ENCODE peak calls at places on chromosomes 16 and 17, in four cellular contexts. D is GM12878, Y is K562, H is HL-60. P is an unnamed sample.

GRCh38 chr17:32873114-32873513 is 3.8 kb downstream of the MYO1D start:
- DNase-seq in D (no peak), H (no peak), Y (no peak), P (no peak)

GRCh38 chr17:55536205-55536604 is 25.0 kb upstream of the SMIM36 start:
- DNase-seq in H (no peak), D (no peak), Y (no peak), P (no peak)

GRCh38 chr16:48611329-48612137 is 1.6 kb upstream of the N4BP1 start:
- DNase-seq in H (peak; percentile 91), D (peak; percentile 58), Y (peak; percentile 19), P (no peak)

GRCh38 chr17:69853533-69854262 is 221.3 kb upstream of the KCNJ16 start:
- DNase-seq in Y (no peak), D (no peak), H (no peak), P (no peak)

GRCh38 chr17:73365203-73365933 is 53.6 kb upstream of the CDC42EP4 start:
- DNase-seq in Y (no peak), D (no peak), H (no peak), P (no peak)

GRCh38 chr17:10549108-10549842 is at the start of gene MYH2:
- DNase-seq in H (no peak), D (no peak), Y (no peak), P (no peak)

GRCh38 chr17:80252871-80253270 is 7.8 kb upstream of the RNF213 start:
- DNase-seq in Y (peak; percentile 25), D (no peak), H (peak; percentile 39), P (peak; percentile 82)

GRCh38 chr17:46942441-46943217 is 19.7 kb downstream of the GOSR2 start:
- DNase-seq in Y (peak; percentile 84), D (no peak), H (peak; percentile 23), P (peak; percentile 62)

DNA sequence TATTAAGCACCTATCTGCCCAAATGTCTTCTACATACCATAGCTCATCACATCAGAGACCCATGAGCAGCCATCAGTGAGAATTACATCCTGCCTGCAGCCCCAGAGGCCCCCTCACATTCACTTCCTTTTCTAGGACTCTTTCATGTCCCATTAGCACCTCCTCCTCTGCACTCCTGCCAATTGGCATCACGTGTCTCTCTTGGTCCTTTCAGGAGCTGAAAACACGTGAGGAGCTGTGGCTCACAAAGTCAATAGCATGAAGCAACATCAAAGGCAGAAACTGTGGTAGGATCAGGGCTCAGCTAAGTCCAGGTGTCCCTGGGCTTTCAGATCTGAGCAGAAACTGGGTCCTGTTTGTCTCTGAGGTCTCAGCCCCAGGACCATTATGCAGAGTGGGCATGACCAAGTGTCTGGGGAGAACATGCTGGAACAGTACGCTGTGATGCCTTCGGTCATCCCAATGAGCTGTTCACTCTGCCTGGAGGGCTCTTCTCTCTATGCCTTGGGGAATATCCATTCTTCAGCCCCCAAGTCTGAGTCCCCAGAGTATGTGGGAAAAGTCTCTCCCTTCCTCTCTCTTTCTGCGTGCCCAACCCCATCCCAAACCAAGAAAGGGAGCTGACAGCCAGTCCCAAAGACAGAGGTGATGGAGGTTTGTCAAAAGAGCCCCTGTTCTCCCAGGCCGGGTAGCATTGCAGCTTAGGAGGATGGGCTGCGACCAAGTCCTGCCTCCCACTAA is 457.0 kb upstream of the CDH5 start:
- DNase-seq in D (no peak), Y (no peak), H (peak; percentile 18), P (no peak)
- TF ChIP-seq SPI1 in D (no peak), Y (no peak), H (no peak), P (peak; percentile 11)

GRCh38 chr16:81480856-81481821 is 36.5 kb downstream of the CMIP start:
- DNase-seq in H (peak; percentile 78), Y (peak; percentile 91), D (peak; percentile 97), P (peak; percentile 89)

GRCh38 chr16:81483064-81483969 is 38.7 kb downstream of the CMIP start:
- DNase-seq in Y (no peak), H (peak; percentile 39), D (no peak), P (no peak)

GRCh38 chr16:81483970-81484595 is 39.5 kb downstream of the CMIP start:
- DNase-seq in H (no peak), D (no peak), Y (no peak), P (no peak)

GRCh38 chr16:81485225-81485624 is 40.6 kb downstream of the CMIP start:
- DNase-seq in D (no peak), Y (no peak), H (no peak), P (no peak)

GRCh38 chr16:81482329-81483063 is 37.9 kb downstream of the CMIP start:
- DNase-seq in H (peak; percentile 57), Y (peak; percentile 88), D (no peak), P (no peak)
- TF ChIP-seq POLR2AphosphoS5 in H (no peak), Y (no peak), D (no peak), P (no peak)

GRCh38 chr16:71428883-71429282 is 13.0 kb downstream of the TLE7 start:
- DNase-seq in D (no peak), Y (no peak), H (no peak), P (no peak)
- TF ChIP-seq SPI1 in D (no peak), Y (no peak), H (no peak), P (no peak)

DNA sequence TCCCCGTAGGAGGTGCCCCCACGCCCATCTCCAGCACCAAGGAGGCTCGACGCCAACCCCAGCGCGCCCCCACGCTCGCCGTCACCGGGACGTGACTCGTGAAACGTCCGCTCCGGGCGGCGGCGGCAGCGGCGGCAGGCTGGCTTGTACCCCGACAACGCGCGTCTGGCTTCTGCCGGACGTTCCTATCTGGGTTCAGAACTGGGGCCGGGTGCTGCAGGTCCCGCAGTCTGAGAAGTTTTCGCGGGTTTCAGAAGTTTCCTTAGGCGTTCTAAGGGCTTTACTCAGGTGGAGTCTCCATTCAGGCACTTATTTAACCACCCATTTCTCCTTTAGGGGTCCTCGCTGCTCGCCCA is 672 bp upstream of the ALKBH5 start:
- DNase-seq in H (no peak), Y (peak; percentile 83), D (no peak), P (peak; percentile 77)
- TF ChIP-seq POLR2AphosphoS5 in H (peak; percentile 19), Y (peak; percentile 29), D (peak; percentile 62), P (peak; percentile 57)

GRCh38 chr16:4142268-4142667 is 26.0 kb upstream of the ADCY9 start:
- DNase-seq in Y (no peak), H (no peak), D (peak; percentile 42), P (peak; percentile 47)

GRCh38 chr16:4138735-4139134 is 22.5 kb upstream of the ADCY9 start:
- DNase-seq in Y (no peak), D (no peak), H (no peak), P (no peak)

GRCh38 chr16:4140652-4141051 is 24.4 kb upstream of the ADCY9 start:
- DNase-seq in H (no peak), D (peak; percentile 38), Y (no peak), P (no peak)

GRCh38 chr16:4139968-4140367 is 23.7 kb upstream of the ADCY9 start:
- DNase-seq in D (no peak), Y (no peak), H (no peak), P (no peak)

DNA sequence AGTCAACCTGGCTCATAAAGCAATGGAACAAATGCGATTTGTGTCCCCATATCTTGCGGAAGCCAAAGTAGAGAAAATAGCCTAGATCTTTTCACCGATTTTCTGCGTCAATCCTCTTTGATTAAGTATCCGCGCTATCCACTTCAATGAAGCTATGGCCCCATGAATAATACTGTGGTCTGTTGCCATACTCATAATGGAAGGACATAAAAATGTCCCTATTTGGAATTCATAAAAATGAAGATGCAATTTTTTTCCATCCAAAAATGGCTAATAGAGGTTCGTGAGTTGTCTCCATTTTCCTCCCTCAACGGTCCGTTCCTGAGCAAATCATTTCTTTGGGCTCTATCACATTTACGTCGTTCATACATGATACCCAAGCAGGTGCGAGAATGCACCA is 25.4 kb upstream of the ADCY9 start:
- DNase-seq in H (no peak), D (no peak), Y (no peak), P (no peak)
- TF ChIP-seq SPI1 in H (no peak), D (no peak), Y (no peak), P (no peak)